ENCODE peak calls at places on chromosomes 2 and 18, in seven cellular contexts. D, E, K, A, R, Q and Z are unnamed samples.

GRCh38 chr18:59846814-59847490 is 52.8 kb upstream of the PMAIP1 start:
- DNase-seq in K (no peak), A (no peak), D (no peak), E (no peak), R (no peak), Q (peak), Z (no peak)

GRCh38 chr2:218821605-218822211 is 9.9 kb downstream of the PRKAG3 start:
- DNase-seq in R (no peak), K (no peak), E (no peak), D (no peak), Q (no peak), A (no peak), Z (no peak)

GRCh38 chr2:181140414-181140813 is 160.0 kb downstream of the UBE2E3 start:
- DNase-seq in Q (no peak), E (no peak), A (no peak), D (no peak), K (no peak), R (no peak), Z (no peak)

GRCh38 chr2:184945306-184945705 is 347.0 kb downstream of the ZNF804A start:
- DNase-seq in K (no peak), D (no peak), Q (no peak), E (no peak), A (peak), R (no peak), Z (no peak)

GRCh38 chr2:218895758-218896500 is 15.3 kb downstream of the WNT10A start:
- DNase-seq in R (no peak), K (no peak), E (no peak), D (no peak), Q (no peak), A (no peak), Z (no peak)

GRCh38 chr2:229408356-229408755 is 137.3 kb upstream of the PID1 start:
- DNase-seq in D (no peak), K (no peak), A (peak), Q (peak), E (no peak), R (no peak), Z (no peak)

GRCh38 chr2:176118606-176119370 is 2.2 kb downstream of the HOXD10 start:
- DNase-seq in R (peak), K (no peak), Q (no peak), A (peak), D (no peak), E (no peak), Z (no peak)

GRCh38 chr2:163658556-163658955 is 77.3 kb downstream of the FIGN start:
- DNase-seq in D (no peak), E (no peak), A (no peak), K (no peak), Q (no peak), R (no peak), Z (no peak)

GRCh38 chr2:232113821-232114220 is 152.3 kb downstream of the DIS3L2 start:
- DNase-seq in E (no peak), R (no peak), Q (no peak), D (no peak), A (no peak), K (no peak), Z (no peak)

GRCh38 chr2:121897335-121897970 is 142.0 kb downstream of the TSN start:
- DNase-seq in R (no peak), K (no peak), Q (peak), E (no peak), A (peak), D (peak), Z (no peak)

GRCh38 chr2:19120941-19121750 is 237.3 kb downstream of the OSR1 start:
- DNase-seq in K (no peak), E (no peak), A (no peak), D (no peak), R (no peak), Q (peak), Z (no peak)

GRCh38 chr2:96386470-96386869 is 50.9 kb downstream of the NCAPH start:
- DNase-seq in E (no peak), A (peak), R (no peak), D (peak), K (no peak), Q (no peak), Z (no peak)

GRCh38 chr2:18518116-18519111 is 42.0 kb downstream of the RDH14 start:
- DNase-seq in E (no peak), D (no peak), A (no peak), K (no peak), R (no peak), Q (no peak), Z (no peak)

GRCh38 chr2:187917535-187917934 is 363.3 kb upstream of the TFPI start:
- DNase-seq in K (no peak), Q (no peak), E (no peak), D (no peak), R (no peak), A (no peak), Z (no peak)

GRCh38 chr2:210718503-210718902 is 162.1 kb downstream of the CPS1 start:
- DNase-seq in D (no peak), E (no peak), A (no peak), K (no peak), R (no peak), Q (no peak), Z (no peak)

GRCh38 chr2:119214453-119214852 is 9.2 kb upstream of the STEAP3 start:
- DNase-seq in D (no peak), A (no peak), K (no peak), E (no peak), R (no peak), Q (no peak), Z (no peak)

GRCh38 chr2:189305291-189305943 is 125.9 kb upstream of the COL5A2 start:
- DNase-seq in A (no peak), Q (no peak), E (no peak), K (no peak), R (no peak), D (no peak), Z (no peak)

GRCh38 chr18:65018184-65018583 is 732.6 kb upstream of the CDH7 start:
- DNase-seq in E (no peak), D (no peak), R (no peak), Q (no peak), A (no peak), K (no peak), Z (no peak)

GRCh38 chr18:41128545-41128944 is 826.5 kb upstream of the PIK3C3 start:
- DNase-seq in E (no peak), A (no peak), D (no peak), Q (no peak), K (no peak), R (no peak), Z (no peak)

GRCh38 chr2:235419996-235420395 is 73.8 kb upstream of the AGAP1 start:
- DNase-seq in E (no peak), K (no peak), Q (no peak), A (no peak), R (no peak), D (no peak), Z (no peak)